ENCODE peak calls at places on chromosome X, in seven cellular contexts. K is CD8-positive, alpha-beta T cell; M is neural progenitor cell; H is naive thymus-derived CD4-positive, alpha-beta T cell; T is uterus; U is adipocyte; D is cardiac muscle cell. A is an unnamed sample.

GRCh38 chrX:11138498-11139390 is 27.6 kb downstream of the HCCS start:
- DNase-seq in M (no peak), D (no peak), K (no peak), U (no peak), T (no peak), H (no peak), A (peak; percentile 39)

GRCh38 chrX:130413415-130413814 is 11.6 kb downstream of the RBMX2 start:
- DNase-seq in U (peak; percentile 1), D (peak; percentile 59), M (no peak), K (no peak), T (no peak), H (no peak), A (no peak)

GRCh38 chrX:126670258-126670657 is 117.6 kb upstream of the DCAF12L1 start:
- DNase-seq in H (no peak), U (no peak), K (no peak), D (no peak), T (no peak), M (no peak), A (no peak)

GRCh38 chrX:83819304-83819703 is 41.6 kb upstream of the CYLC1 start:
- DNase-seq in D (no peak), U (no peak), H (no peak), K (no peak), M (peak; percentile 1), T (no peak), A (no peak)

GRCh38 chrX:136395271-136395670 is 92.5 kb upstream of the BRS3 start:
- DNase-seq in T (no peak), D (peak; percentile 6), U (no peak), M (no peak), K (no peak), H (no peak), A (no peak)

GRCh38 chrX:141468940-141469339 is 115.6 kb downstream of the SPANXA1 start:
- DNase-seq in D (peak; percentile 60), T (no peak), H (no peak), M (no peak), K (no peak), U (peak; percentile 47), A (no peak)

GRCh38 chrX:130110379-130111219 is at the start of gene ELF4:
- DNase-seq in K (no peak), M (peak; percentile 42), U (peak; percentile 73), T (peak; percentile 56), H (peak; percentile 34), D (peak; percentile 68), A (peak; percentile 94)

GRCh38 chrX:68556036-68556435 is 57.2 kb downstream of the YIPF6 start:
- DNase-seq in K (no peak), D (no peak), H (no peak), T (no peak), U (no peak), M (no peak), A (no peak)

GRCh38 chrX:100407784-100408642 is 2.1 kb downstream of the PCDH19 start:
- DNase-seq in U (no peak), T (no peak), H (no peak), K (no peak), M (peak; percentile 21), D (no peak), A (peak; percentile 20)

GRCh38 chrX:38095971-38096529 is 89.7 kb downstream of the SYTL5 start:
- DNase-seq in T (no peak), K (no peak), M (no peak), H (no peak), U (peak; percentile 36), D (no peak), A (no peak)

GRCh38 chrX:21374994-21375794 is 976 bp downstream of the CNKSR2 start:
- DNase-seq in U (no peak), D (no peak), M (peak; percentile 28), H (peak; percentile 8), T (no peak), K (no peak), A (peak; percentile 25)

DNA sequence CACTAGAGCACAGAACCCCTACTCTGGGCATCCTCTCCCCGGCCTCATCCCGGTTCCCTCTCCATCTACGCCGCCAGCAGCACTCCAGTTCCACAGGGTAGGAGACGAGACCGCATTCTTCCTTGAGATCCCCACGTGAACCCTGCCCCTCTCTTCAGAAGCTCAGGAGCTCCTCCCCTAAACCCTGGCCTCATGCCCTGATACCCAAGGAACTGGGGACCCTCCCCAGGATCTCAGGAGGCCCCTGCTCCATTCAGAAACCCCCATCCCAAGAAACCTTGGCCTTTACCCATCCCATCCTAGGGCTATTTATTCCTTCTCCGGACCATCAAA is 1.1 kb downstream of the PRICKLE3 start:
- DNase-seq in H (no peak), T (no peak), D (no peak), K (no peak), U (no peak), M (no peak), A (no peak)
- H3K4me3 ChIP-seq in H (peak overlapping the region; percentile 24), T (peak overlapping the region; percentile 33), D (peak overlapping the region; percentile 22), K (peak overlapping the region; percentile 19), U (peak overlapping the region; percentile 83), M (peak overlapping the region; percentile 55), A (peak overlapping the region; percentile 38)

DNA sequence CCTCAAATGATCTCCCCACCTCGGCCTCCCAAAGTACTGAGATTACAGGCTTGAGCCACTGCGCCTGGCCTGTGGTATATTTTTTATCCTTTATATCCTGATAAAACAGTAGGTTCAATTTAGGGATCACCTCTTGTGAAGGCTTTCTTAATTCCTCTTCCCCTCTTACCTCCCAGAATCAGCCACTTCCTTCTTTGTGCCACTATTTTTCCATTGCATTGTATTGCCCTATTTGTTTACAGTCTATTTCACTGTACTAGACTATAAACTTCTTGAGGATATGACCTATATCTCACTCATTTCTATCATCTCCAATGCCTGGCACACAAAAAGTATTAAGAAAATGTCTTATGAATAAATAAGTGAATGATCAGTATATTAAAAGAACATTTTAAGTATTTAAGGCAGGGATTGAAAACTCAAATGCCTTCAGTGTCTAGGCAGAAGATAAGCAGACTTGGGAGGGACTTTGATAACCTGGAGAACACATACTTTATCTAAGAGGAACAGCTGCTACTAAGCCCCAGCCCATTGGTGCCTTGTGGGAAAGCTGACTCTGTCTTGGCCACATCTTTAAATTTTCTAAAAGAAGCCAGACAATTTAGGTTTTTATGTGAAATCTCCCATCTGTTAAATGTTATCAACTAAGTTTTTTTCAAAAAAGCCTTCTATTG is 82.3 kb upstream of the OGT start:
- DNase-seq in D (no peak), H (no peak), M (no peak), K (no peak), T (no peak), U (no peak), A (no peak)
- H3K36me3 ChIP-seq in D (peaks cover 9% of the 10 kb centered on the region), H (peaks cover 8% of the 10 kb centered on the region), M (no peaks in the 10 kb centered on the region), K (peaks cover under 1% of the 10 kb centered on the region), T (no peaks in the 10 kb centered on the region), U (peaks cover 32% of the 10 kb centered on the region), A (peaks cover 4% of the 10 kb centered on the region)

GRCh38 chrX:34868633-34869032 is 74.0 kb upstream of the FAM47B start:
- DNase-seq in K (no peak), U (no peak), M (no peak), D (no peak), H (no peak), T (no peak), A (no peak)
- H3K4me3 ChIP-seq in K (no peak overlapping the region), U (no peak overlapping the region), M (no peak overlapping the region), D (no peak overlapping the region), H (no peak overlapping the region), T (no peak overlapping the region), A (no peak overlapping the region)

GRCh38 chrX:41796050-41796449 is 72.1 kb downstream of the GPR82 start:
- DNase-seq in D (no peak), H (no peak), U (no peak), M (no peak), T (no peak), K (no peak), A (no peak)

GRCh38 chrX:41796577-41796976 is 72.6 kb downstream of the GPR82 start:
- DNase-seq in M (no peak), D (no peak), H (no peak), K (no peak), U (no peak), T (no peak), A (no peak)

GRCh38 chrX:41802958-41803357 is 79.0 kb downstream of the GPR82 start:
- DNase-seq in D (peak; percentile 11), U (no peak), K (no peak), H (no peak), T (no peak), M (peak; percentile 22), A (peak; percentile 27)

DNA sequence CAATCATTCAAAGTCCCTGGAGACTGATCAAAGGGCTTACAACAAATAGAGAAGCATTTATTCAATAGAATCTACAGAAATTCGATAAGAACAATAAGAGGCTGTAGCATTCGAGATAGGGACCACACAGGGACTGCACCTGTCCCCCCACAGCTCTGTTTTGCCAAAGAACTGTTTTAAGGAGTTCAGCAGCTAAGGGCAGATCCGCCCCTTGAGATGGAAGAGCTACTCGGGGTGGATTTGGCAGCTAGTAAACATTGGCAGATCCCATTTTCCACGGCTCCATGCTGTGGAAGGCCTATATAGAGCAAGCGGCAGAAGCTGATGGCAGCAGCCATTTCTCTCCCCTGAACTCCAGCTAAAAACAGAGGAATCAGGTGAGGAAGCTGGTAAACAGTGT is 75.7 kb downstream of the GPR82 start:
- DNase-seq in U (no peak), D (no peak), H (no peak), M (no peak), T (no peak), K (no peak), A (no peak)
- H3K36me3 ChIP-seq in U (no peaks in the 10 kb centered on the region), D (no peaks in the 10 kb centered on the region), H (no peaks in the 10 kb centered on the region), M (no peaks in the 10 kb centered on the region), T (no peaks in the 10 kb centered on the region), K (no peaks in the 10 kb centered on the region), A (no peaks in the 10 kb centered on the region)

DNA sequence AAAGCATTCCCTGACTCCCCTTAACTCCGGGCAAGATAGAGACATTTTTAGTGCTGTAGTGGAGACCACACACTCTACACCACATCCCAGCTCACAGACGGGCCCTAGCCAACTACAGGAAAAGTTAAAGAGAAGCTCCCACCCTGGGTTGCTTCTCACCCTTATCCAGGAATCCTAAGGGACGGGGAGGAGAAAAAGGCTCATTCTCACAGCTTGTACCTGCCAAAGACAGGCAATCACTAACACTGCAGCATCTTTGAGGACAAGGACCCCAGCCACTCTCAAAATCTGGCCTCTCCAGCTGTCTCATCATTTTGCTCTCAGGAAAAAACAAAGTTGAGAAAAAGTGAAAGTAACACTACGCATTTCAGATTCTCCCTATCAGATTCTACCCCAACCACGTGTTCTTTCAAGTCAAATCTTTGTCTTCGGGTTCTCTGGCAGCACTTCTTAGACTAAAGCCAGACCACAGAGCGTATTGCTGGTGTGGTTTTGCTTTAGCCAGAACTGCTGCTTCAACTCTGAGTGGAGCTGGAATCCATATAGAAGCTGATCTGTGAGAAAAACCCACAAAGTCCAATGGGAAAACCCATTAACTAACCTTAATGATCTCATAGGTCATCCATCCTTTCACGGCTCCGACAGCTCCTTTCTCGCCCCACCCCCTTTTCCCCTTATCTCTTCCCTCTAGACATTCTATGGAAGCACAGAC is 605.9 kb upstream of the DIPK2B start:
- DNase-seq in U (peak; percentile 74), T (no peak), M (no peak), D (peak; percentile 90), K (peak; percentile 1), H (peak; percentile 80), A (no peak)
- H3K4me3 ChIP-seq in U (peak overlapping the region; percentile 79), T (peak overlapping the region; percentile 22), M (no peak overlapping the region), D (no peak overlapping the region), K (peak overlapping the region; percentile 27), H (peak overlapping the region; percentile 58), A (no peak overlapping the region)